ENCODE peak calls at places on chromosome 5, in ten cellular contexts. F is ELR; K is activated CD8-positive, alpha-beta T cell treated with anti-CD3 and anti-CD28 coated beads, Interleukin-2, amount 10 ng/mL, durations not matched to agents 7 days and 5 days; C is esophagus squamous epithelium; G is stimulated activated CD8-positive, alpha-beta memory T cell treated with anti-CD3 and anti-CD28 coated beads, Interleukin-2, amount 100 ng/mL, for 1 hour; U is NCI-H2081 treated with DMSO at 0.1 percent for 48 hours; I is NCI-H526; B is mucosa of gallbladder; N is iris pigment epithelial cell; M is cardiac fibroblast. Y is an unnamed sample.

GRCh38 chr5:134088994-134089560 is 25.4 kb upstream of the TCF7 start:
- DNase-seq in C (no peak), N (no peak), M (no peak), G (no peak), U (no peak), B (no peak), F (no peak), K (no peak), I (peak; percentile 90), Y (no peak)

GRCh38 chr5:141637266-141637692 is 482 bp downstream of the RELL2 start:
- DNase-seq in F (peak; percentile 37), K (peak; percentile 72), G (no peak), N (no peak), I (peak; percentile 76), U (no peak), C (no peak), M (no peak), B (no peak), Y (no peak)

GRCh38 chr5:147628054-147628895 is 118.4 kb upstream of the DPYSL3 start:
- DNase-seq in N (peak; percentile 62), K (peak; percentile 77), F (peak; percentile 76), G (peak; percentile 17), M (peak; percentile 74), C (no peak), B (peak; percentile 78), I (peak; percentile 89), U (peak; percentile 33), Y (peak; percentile 77)

GRCh38 chr5:151451626-151452520 is 4.5 kb downstream of the SLC36A1 start:
- DNase-seq in N (peak; percentile 57), B (no peak), F (peak; percentile 71), C (no peak), K (no peak), U (no peak), G (no peak), M (peak; percentile 21), I (no peak), Y (no peak)

GRCh38 chr5:19866088-19866446 is 121.9 kb downstream of the CDH18 start:
- DNase-seq in C (no peak), N (no peak), G (no peak), U (no peak), I (no peak), B (no peak), F (no peak), M (no peak), K (no peak), Y (no peak)

GRCh38 chr5:154756203-154756870 is 1.2 kb downstream of the LARP1 start:
- DNase-seq in N (no peak), F (peak; percentile 50), G (no peak), M (peak; percentile 37), U (no peak), C (no peak), B (peak; percentile 23), K (peak; percentile 52), I (peak; percentile 52), Y (peak; percentile 40)

GRCh38 chr5:135031146-135031812 is 2.7 kb downstream of the PITX1 start:
- DNase-seq in N (peak; percentile 77), I (no peak), M (no peak), U (no peak), G (no peak), K (peak; percentile 28), B (no peak), C (no peak), F (no peak), Y (no peak)

GRCh38 chr5:55600536-55601208 is 65.9 kb upstream of the PLPP1 start:
- DNase-seq in U (no peak), B (no peak), G (no peak), K (peak; percentile 37), F (peak; percentile 54), M (peak; percentile 74), I (no peak), C (no peak), N (peak; percentile 78), Y (peak; percentile 45)

GRCh38 chr5:78677777-78678668 is 29.5 kb upstream of the LHFPL2 start:
- DNase-seq in K (no peak), N (peak; percentile 97), U (no peak), I (no peak), B (peak; percentile 68), C (no peak), M (peak; percentile 98), G (no peak), F (peak; percentile 86), Y (peak; percentile 91)

GRCh38 chr5:132951858-132952257 is 11.6 kb downstream of the AFF4 start:
- DNase-seq in N (no peak), K (no peak), I (no peak), C (no peak), G (no peak), F (no peak), U (no peak), B (no peak), M (no peak), Y (no peak)

GRCh38 chr5:112692472-112692871 is 45.2 kb upstream of the APC start:
- DNase-seq in F (no peak), N (no peak), C (no peak), I (no peak), K (no peak), U (no peak), M (no peak), G (no peak), B (no peak), Y (no peak)

GRCh38 chr5:91340532-91340931 is 42.6 kb downstream of the ARRDC3 start:
- DNase-seq in B (no peak), F (no peak), M (no peak), C (no peak), G (no peak), U (no peak), N (no peak), K (no peak), I (no peak), Y (no peak)

GRCh38 chr5:147391781-147392180 is 118.1 kb downstream of the DPYSL3 start:
- DNase-seq in U (no peak), C (no peak), B (peak; percentile 27), I (no peak), G (no peak), K (no peak), N (peak; percentile 91), M (peak; percentile 93), F (peak; percentile 88), Y (peak; percentile 79)

Y was measured in myocyte.